ENCODE peak calls at places on chromosomes 1 and 21, in eight cellular contexts. D, M, K, V, N, B, E and Y are unnamed samples.

GRCh38 chr1:22833699-22834098 is 123.1 kb downstream of the EPHB2 start:
- DNase-seq in M (no peak), N (no peak), B (no peak), V (no peak), D (no peak), E (no peak), K (no peak), Y (no peak)

GRCh38 chr1:221632072-221632471 is 109.8 kb downstream of the DUSP10 start:
- DNase-seq in V (no peak), M (no peak), B (no peak), K (no peak), E (no peak), N (no peak), D (no peak), Y (no peak)

GRCh38 chr21:31136891-31137290 is 98.6 kb upstream of the KRTAP19-8 start:
- DNase-seq in D (no peak), V (no peak), N (peak), E (no peak), M (no peak), K (no peak), B (no peak), Y (no peak)

GRCh38 chr1:235063068-235063765 is 65.4 kb downstream of the TOMM20 start:
- DNase-seq in D (no peak), N (no peak), E (no peak), K (no peak), V (no peak), M (no peak), B (no peak), Y (no peak)

GRCh38 chr1:39826583-39826982 is 37.9 kb upstream of the BMP8B start:
- DNase-seq in K (no peak), N (no peak), E (no peak), D (no peak), M (no peak), B (no peak), V (no peak), Y (no peak)

GRCh38 chr1:167431261-167431908 is 86.9 kb downstream of the CD247 start:
- DNase-seq in M (no peak), K (no peak), V (no peak), N (no peak), E (no peak), D (no peak), B (no peak), Y (no peak)

GRCh38 chr1:19432943-19433609 is 52.3 kb downstream of the CAPZB start:
- DNase-seq in E (no peak), B (no peak), K (no peak), V (no peak), M (no peak), N (peak), D (no peak), Y (no peak)

GRCh38 chr1:164961714-164962113 is 394.8 kb downstream of the LMX1A start:
- DNase-seq in V (no peak), M (no peak), N (no peak), B (no peak), E (no peak), K (no peak), D (no peak), Y (no peak)

GRCh38 chr1:25609921-25610320 is 6.7 kb upstream of the MAN1C1 start:
- DNase-seq in B (no peak), M (no peak), V (no peak), N (peak), K (no peak), D (no peak), E (no peak), Y (no peak)

GRCh38 chr1:2208309-2209239 is 14.0 kb upstream of the FAAP20 start:
- DNase-seq in B (no peak), N (peak), V (peak), M (peak), D (no peak), K (no peak), E (no peak), Y (no peak)

GRCh38 chr21:42721341-42721824 is 68.0 kb downstream of the PDE9A start:
- DNase-seq in M (no peak), E (no peak), V (peak), K (no peak), N (peak), D (no peak), B (no peak), Y (no peak)

GRCh38 chr1:245988393-245989078 is 518.5 kb downstream of the SMYD3 start:
- DNase-seq in D (no peak), E (no peak), V (no peak), M (no peak), K (no peak), B (no peak), N (no peak), Y (no peak)

GRCh38 chr1:225593414-225593813 is 59.5 kb downstream of the ENAH start:
- DNase-seq in V (no peak), N (no peak), E (no peak), M (no peak), K (no peak), B (no peak), D (no peak), Y (no peak)

GRCh38 chr21:35053356-35054096 is 4.4 kb upstream of the RUNX1 start:
- DNase-seq in D (no peak), E (no peak), M (no peak), B (no peak), K (no peak), V (no peak), N (peak), Y (no peak)

GRCh38 chr1:162927421-162927820 is 66.4 kb upstream of the CCDC190 start:
- DNase-seq in E (no peak), D (no peak), K (no peak), M (no peak), V (no peak), B (no peak), N (no peak), Y (no peak)

GRCh38 chr1:27001570-27002360 is 8.3 kb downstream of the TRNP1 start:
- DNase-seq in E (no peak), D (no peak), N (peak), V (no peak), M (no peak), B (no peak), K (no peak), Y (peak)

GRCh38 chr1:45643978-45644377 is 20.1 kb upstream of the CCDC17 start:
- DNase-seq in B (no peak), M (peak), E (no peak), V (no peak), D (no peak), K (no peak), N (peak), Y (no peak)

GRCh38 chr1:48309564-48310082 is 87.1 kb downstream of the SLC5A9 start:
- DNase-seq in M (no peak), K (no peak), B (no peak), E (no peak), D (no peak), N (no peak), V (no peak), Y (no peak)

GRCh38 chr1:19156676-19157075 is 53.4 kb downstream of the UBR4 start:
- DNase-seq in K (no peak), N (no peak), V (no peak), M (no peak), B (no peak), E (no peak), D (no peak), Y (peak)

GRCh38 chr21:33266784-33267135 is 593 bp downstream of the IL10RB start:
- DNase-seq in E (no peak), K (no peak), N (no peak), B (peak), M (peak), V (no peak), D (no peak), Y (no peak)

GRCh38 chr1:21635138-21635535 is 34.0 kb downstream of the RAP1GAP start:
- DNase-seq in B (no peak), V (no peak), K (no peak), E (no peak), D (no peak), M (no peak), N (no peak), Y (no peak)

GRCh38 chr1:26239936-26240335 is 5.9 kb downstream of the CEP85 start:
- DNase-seq in N (no peak), M (peak), D (no peak), E (no peak), B (no peak), V (no peak), K (no peak), Y (no peak)

GRCh38 chr1:8911416-8912309 is 33.2 kb upstream of the ENO1 start:
- DNase-seq in M (no peak), E (no peak), B (no peak), V (no peak), D (peak), N (no peak), K (no peak), Y (no peak)

GRCh38 chr21:38626311-38626710 is 128.0 kb upstream of the ERG start:
- DNase-seq in V (no peak), K (no peak), D (no peak), B (no peak), E (no peak), N (no peak), M (no peak), Y (no peak)